ENCODE peak calls at places on chromosomes 6 and 20, in six cellular contexts. One of them, this sample, is unnamed.

GRCh38 chr20:3340443-3340842 is 67.0 kb downstream of the DNAAF9 start:
- DNase-seq in tibial artery: peak; percentile 76
- DNase-seq in GM10248: no peak
- DNase-seq in body of pancreas: peak; percentile 93
- DNase-seq in NK-92 treated with Interleukin-12 subunit alpha and Interleukin-12 subunit beta, amount 100 ng/mL, for 24 hours: no peak
- DNase-seq in activated T-cell treated with anti-CD3 and anti-CD28 coated beads, Interleukin-2, amount 50 U/mL, for 72 hours: no peak
- DNase-seq in this sample: no peak

GRCh38 chr6:63351995-63352586 is 32.3 kb upstream of the LGSN start:
- DNase-seq in tibial artery: no peak
- DNase-seq in GM10248: peak; percentile 29
- DNase-seq in body of pancreas: no peak
- DNase-seq in NK-92 treated with Interleukin-12 subunit alpha and Interleukin-12 subunit beta, amount 100 ng/mL, for 24 hours: no peak
- DNase-seq in activated T-cell treated with anti-CD3 and anti-CD28 coated beads, Interleukin-2, amount 50 U/mL, for 72 hours: no peak
- DNase-seq in this sample: no peak

GRCh38 chr6:159833556-159833955 is 33.5 kb downstream of the PNLDC1 start:
- DNase-seq in tibial artery: no peak
- DNase-seq in GM10248: no peak
- DNase-seq in body of pancreas: no peak
- DNase-seq in NK-92 treated with Interleukin-12 subunit alpha and Interleukin-12 subunit beta, amount 100 ng/mL, for 24 hours: no peak
- DNase-seq in activated T-cell treated with anti-CD3 and anti-CD28 coated beads, Interleukin-2, amount 50 U/mL, for 72 hours: no peak
- DNase-seq in this sample: peak; percentile 55

GRCh38 chr6:2454180-2454579 is 208.8 kb upstream of the GMDS start:
- DNase-seq in tibial artery: no peak
- DNase-seq in GM10248: no peak
- DNase-seq in body of pancreas: no peak
- DNase-seq in NK-92 treated with Interleukin-12 subunit alpha and Interleukin-12 subunit beta, amount 100 ng/mL, for 24 hours: no peak
- DNase-seq in activated T-cell treated with anti-CD3 and anti-CD28 coated beads, Interleukin-2, amount 50 U/mL, for 72 hours: no peak
- DNase-seq in this sample: no peak

GRCh38 chr6:37182736-37183590 is 13.0 kb downstream of the PIM1 start:
- DNase-seq in tibial artery: peak; percentile 46
- DNase-seq in GM10248: peak; percentile 52
- DNase-seq in body of pancreas: peak; percentile 9
- DNase-seq in NK-92 treated with Interleukin-12 subunit alpha and Interleukin-12 subunit beta, amount 100 ng/mL, for 24 hours: peak; percentile 70
- DNase-seq in activated T-cell treated with anti-CD3 and anti-CD28 coated beads, Interleukin-2, amount 50 U/mL, for 72 hours: peak; percentile 78
- DNase-seq in this sample: no peak

GRCh38 chr6:45949256-45949655 is 66.4 kb downstream of the CLIC5 start:
- DNase-seq in tibial artery: no peak
- DNase-seq in GM10248: no peak
- DNase-seq in body of pancreas: no peak
- DNase-seq in NK-92 treated with Interleukin-12 subunit alpha and Interleukin-12 subunit beta, amount 100 ng/mL, for 24 hours: no peak
- DNase-seq in activated T-cell treated with anti-CD3 and anti-CD28 coated beads, Interleukin-2, amount 50 U/mL, for 72 hours: no peak
- DNase-seq in this sample: no peak

GRCh38 chr6:47245745-47246371 is 63.8 kb downstream of the TNFRSF21 start:
- DNase-seq in tibial artery: no peak
- DNase-seq in GM10248: no peak
- DNase-seq in body of pancreas: no peak
- DNase-seq in NK-92 treated with Interleukin-12 subunit alpha and Interleukin-12 subunit beta, amount 100 ng/mL, for 24 hours: no peak
- DNase-seq in activated T-cell treated with anti-CD3 and anti-CD28 coated beads, Interleukin-2, amount 50 U/mL, for 72 hours: no peak
- DNase-seq in this sample: no peak

GRCh38 chr6:141264101-141264500 is 868.6 kb upstream of the GJE1 start:
- DNase-seq in tibial artery: no peak
- DNase-seq in GM10248: no peak
- DNase-seq in body of pancreas: no peak
- DNase-seq in NK-92 treated with Interleukin-12 subunit alpha and Interleukin-12 subunit beta, amount 100 ng/mL, for 24 hours: no peak
- DNase-seq in activated T-cell treated with anti-CD3 and anti-CD28 coated beads, Interleukin-2, amount 50 U/mL, for 72 hours: no peak
- DNase-seq in this sample: no peak

GRCh38 chr20:32528291-32528891 is 56.7 kb downstream of the NOL4L start:
- DNase-seq in tibial artery: no peak
- DNase-seq in GM10248: no peak
- DNase-seq in body of pancreas: peak; percentile 82
- DNase-seq in NK-92 treated with Interleukin-12 subunit alpha and Interleukin-12 subunit beta, amount 100 ng/mL, for 24 hours: no peak
- DNase-seq in activated T-cell treated with anti-CD3 and anti-CD28 coated beads, Interleukin-2, amount 50 U/mL, for 72 hours: no peak
- DNase-seq in this sample: no peak

This sample was measured in MG63.